ENCODE peak calls at places on chromosomes 4 and X, in nine cellular contexts. Q, U, X, W, H, P, C, K and Z are unnamed samples.

GRCh38 chr4:139300431-139301142 is 718 bp upstream of the NAA15 start:
- DNase-seq in Q (no peak), U (no peak), X (no peak), W (peak), H (peak), P (peak), C (peak), K (no peak), Z (no peak)

GRCh38 chr4:15756361-15756861 is 21.7 kb upstream of the CD38 start:
- DNase-seq in Q (no peak), U (no peak), X (no peak), W (peak), H (peak), P (no peak), C (no peak), K (no peak), Z (no peak)

GRCh38 chr4:167234388-167234881 is at the start of gene SPOCK3:
- DNase-seq in Q (peak), U (peak), X (no peak), W (peak), H (no peak), P (no peak), C (peak), K (no peak), Z (peak)

GRCh38 chrX:100850317-100850716 is 23.8 kb downstream of the NOX1 start:
- DNase-seq in Q (no peak), U (no peak), X (no peak), W (no peak), H (no peak), P (no peak), C (no peak), K (no peak), Z (no peak)

GRCh38 chrX:9729161-9729885 is 36.3 kb downstream of the GPR143 start:
- DNase-seq in Q (no peak), U (no peak), X (no peak), W (no peak), H (no peak), P (no peak), C (peak), K (no peak), Z (no peak)

GRCh38 chr4:48756689-48757220 is 23.3 kb downstream of the FRYL start:
- DNase-seq in Q (no peak), U (no peak), X (no peak), W (no peak), H (no peak), P (no peak), C (no peak), K (no peak), Z (no peak)

GRCh38 chr4:181475781-181476180 is 767.4 kb upstream of the TENM3 start:
- DNase-seq in Q (no peak), U (no peak), X (no peak), W (peak), H (no peak), P (no peak), C (no peak), K (no peak), Z (no peak)

GRCh38 chr4:15953625-15954024 is 9.3 kb downstream of the FGFBP2 start:
- DNase-seq in Q (no peak), U (no peak), X (no peak), W (no peak), H (no peak), P (no peak), C (no peak), K (no peak), Z (no peak)

GRCh38 chrX:30228526-30228925 is 1.9 kb upstream of the MAGEB3 start:
- DNase-seq in Q (no peak), U (no peak), X (no peak), W (no peak), H (no peak), P (no peak), C (no peak), K (no peak), Z (no peak)

GRCh38 chr4:128908735-128909134 is 99.2 kb downstream of the JADE1 start:
- DNase-seq in Q (no peak), U (no peak), X (no peak), W (no peak), H (no peak), P (no peak), C (no peak), K (no peak), Z (no peak)

GRCh38 chr4:141845901-141846300 is 209.5 kb downstream of the IL15 start:
- DNase-seq in Q (no peak), U (no peak), X (no peak), W (no peak), H (no peak), P (no peak), C (no peak), K (no peak), Z (no peak)

GRCh38 chr4:86927843-86928395 is 6.9 kb upstream of the AFF1 start:
- DNase-seq in Q (peak), U (no peak), X (no peak), W (peak), H (peak), P (peak), C (peak), K (no peak), Z (no peak)

GRCh38 chr4:2615821-2616220 is 79.4 kb downstream of the FAM193A start:
- DNase-seq in Q (no peak), U (no peak), X (no peak), W (no peak), H (no peak), P (no peak), C (no peak), K (no peak), Z (no peak)

GRCh38 chr4:163167333-163167626 is 590 bp upstream of the NAF1 start:
- DNase-seq in Q (no peak), U (no peak), X (no peak), W (peak), H (no peak), P (no peak), C (peak), K (no peak), Z (no peak)

GRCh38 chr4:184475096-184475461 is 729 bp upstream of the IRF2 start:
- DNase-seq in Q (peak), U (peak), X (peak), W (peak), H (peak), P (no peak), C (peak), K (peak), Z (peak)

GRCh38 chr4:86935833-86936721 is 1.3 kb downstream of the AFF1 start:
- DNase-seq in Q (peak), U (peak), X (peak), W (peak), H (peak), P (peak), C (peak), K (peak), Z (peak)

GRCh38 chr4:75235359-75235951 is 278.7 kb downstream of the RCHY1 start:
- DNase-seq in Q (no peak), U (no peak), X (no peak), W (peak), H (no peak), P (no peak), C (no peak), K (no peak), Z (no peak)

GRCh38 chrX:107701493-107702121 is 73.3 kb downstream of the PRPS1 start:
- DNase-seq in Q (no peak), U (no peak), X (no peak), W (no peak), H (no peak), P (no peak), C (no peak), K (no peak), Z (no peak)

GRCh38 chr4:109801099-109801789 is 555 bp downstream of the CFI start:
- DNase-seq in Q (no peak), U (no peak), X (no peak), W (peak), H (no peak), P (no peak), C (no peak), K (no peak), Z (no peak)

GRCh38 chr4:109798866-109799265 is 2.9 kb downstream of the CFI start:
- DNase-seq in Q (no peak), U (no peak), X (no peak), W (no peak), H (no peak), P (no peak), C (no peak), K (no peak), Z (no peak)

GRCh38 chr4:109803924-109804571 is 2.2 kb upstream of the CFI start:
- DNase-seq in Q (peak), U (no peak), X (no peak), W (peak), H (peak), P (peak), C (peak), K (no peak), Z (no peak)

DNA sequence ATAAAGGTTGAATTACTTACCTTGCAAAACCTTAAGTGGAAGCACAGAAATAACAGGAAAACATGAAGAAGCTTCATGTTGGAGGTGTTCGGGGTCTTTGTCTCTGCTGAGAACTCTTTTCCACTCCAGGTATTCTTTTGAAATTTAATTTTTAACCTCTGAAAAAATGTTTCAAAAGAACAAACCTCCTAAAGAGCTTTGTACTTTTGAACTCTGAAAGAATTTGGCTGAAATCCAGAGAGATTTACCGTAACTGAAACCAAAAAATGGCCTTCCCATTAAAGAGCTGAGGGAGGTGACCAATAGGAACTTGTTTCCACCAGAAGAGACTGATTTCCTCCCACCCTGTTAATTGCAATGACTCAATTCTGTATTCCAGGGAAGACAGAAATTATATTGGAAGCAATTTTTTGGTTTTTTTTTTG is at the start of gene CFI:
- DNase-seq in Q (no peak), U (no peak), X (no peak), W (peak), H (no peak), P (peak), C (peak), K (no peak), Z (no peak)
- H3K4me3 ChIP-seq in Q (no peak), U (peak), X (no peak), W (no peak), H (no peak), P (peak), C (no peak), K (no peak), Z (peak)

DNA sequence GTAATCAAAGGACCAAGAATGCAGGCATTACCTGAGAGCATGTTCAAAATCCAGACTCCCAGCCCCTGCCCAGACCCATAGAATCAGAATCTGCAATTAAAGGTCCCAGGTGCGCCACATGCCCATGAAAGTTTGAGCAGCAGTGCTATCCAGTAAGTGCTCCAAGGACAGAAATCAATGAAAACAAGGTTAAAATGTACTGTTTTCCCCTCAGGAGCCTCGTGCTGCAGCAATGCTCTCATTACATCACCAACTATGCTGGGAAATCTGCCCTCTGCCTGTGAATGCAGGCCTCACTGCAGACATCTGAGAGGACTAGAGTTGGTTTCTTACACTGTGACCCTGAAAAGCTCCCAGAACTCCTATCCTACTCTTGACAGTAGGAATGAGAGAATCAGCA is 21.1 kb downstream of the ANXA5 start:
- DNase-seq in Q (no peak), U (no peak), X (no peak), W (peak), H (no peak), P (no peak), C (peak), K (no peak), Z (no peak)
- TF ChIP-seq CTCF in Q (no peak), U (peak), X (no peak), W (peak), H (no peak), P (peak), C (peak), K (no peak), Z (no peak)

GRCh38 chr4:108029321-108029720 is 39.6 kb downstream of the HADH start:
- DNase-seq in Q (no peak), U (no peak), X (no peak), W (no peak), H (no peak), P (no peak), C (no peak), K (no peak), Z (no peak)
- H3K4me3 ChIP-seq in Q (no peak), U (no peak), X (no peak), W (no peak), H (no peak), P (no peak), C (no peak), K (no peak), Z (no peak)

DNA sequence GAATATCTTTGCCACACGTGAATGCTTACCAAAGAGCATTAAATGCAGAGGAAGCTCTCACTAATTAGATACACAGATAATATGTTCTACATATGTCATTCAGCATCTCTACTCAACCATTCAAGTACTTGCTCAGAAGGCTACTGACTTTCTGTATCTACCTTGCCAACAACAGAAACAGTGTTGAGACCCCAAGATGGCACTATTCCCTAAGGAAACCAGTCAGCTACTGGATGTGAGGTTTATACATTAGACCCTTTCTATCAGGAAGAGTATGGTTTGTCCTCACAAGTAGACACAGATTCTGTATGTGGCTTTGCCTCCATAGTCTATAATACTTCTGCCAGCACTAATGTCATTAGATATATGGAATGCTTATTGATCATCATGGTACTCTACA is 443.9 kb upstream of the INTU start:
- DNase-seq in Q (no peak), U (no peak), X (no peak), W (peak), H (no peak), P (peak), C (no peak), K (no peak), Z (no peak)
- TF ChIP-seq CTCF in Q (no peak), U (peak), X (no peak), W (no peak), H (no peak), P (peak), C (peak), K (peak), Z (no peak)

GRCh38 chrX:11791090-11791489 is 33.1 kb downstream of the MSL3 start:
- DNase-seq in Q (no peak), U (no peak), X (no peak), W (no peak), H (no peak), P (no peak), C (no peak), K (no peak), Z (no peak)
- H3K4me3 ChIP-seq in Q (no peak), U (no peak), X (no peak), W (no peak), H (no peak), P (no peak), C (no peak), K (no peak), Z (no peak)

DNA sequence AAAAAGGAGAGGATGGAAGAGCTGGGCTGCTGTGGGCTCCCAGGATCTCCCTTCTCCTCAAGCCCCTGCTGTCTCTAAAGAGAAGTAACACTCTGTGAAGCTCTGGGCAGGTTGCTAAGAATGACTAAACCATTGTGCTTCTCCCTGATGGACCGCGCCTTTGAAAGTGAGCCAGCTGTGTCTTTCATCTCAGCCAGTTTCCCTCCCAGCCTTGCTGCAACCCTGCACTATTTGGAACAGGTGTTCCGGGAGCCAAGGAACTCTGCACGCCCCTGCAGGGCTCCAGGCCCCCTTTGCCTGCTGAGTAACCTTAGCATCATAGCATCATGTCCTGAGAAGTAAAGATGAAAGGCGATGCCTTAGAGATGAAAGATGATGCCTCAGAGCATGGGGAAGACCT is 39.7 kb downstream of the SMIM20 start:
- DNase-seq in Q (peak), U (no peak), X (no peak), W (peak), H (no peak), P (no peak), C (no peak), K (no peak), Z (no peak)
- TF ChIP-seq CTCF in Q (no peak), U (no peak), X (no peak), W (no peak), H (no peak), P (no peak), C (no peak), K (no peak), Z (no peak)

GRCh38 chr4:763922-764321 is 58.3 kb downstream of the PCGF3 start:
- DNase-seq in Q (no peak), U (no peak), X (no peak), W (no peak), H (no peak), P (no peak), C (no peak), K (no peak), Z (peak)
- H3K4me3 ChIP-seq in Q (no peak), U (no peak), X (no peak), W (no peak), H (no peak), P (no peak), C (no peak), K (no peak), Z (no peak)

DNA sequence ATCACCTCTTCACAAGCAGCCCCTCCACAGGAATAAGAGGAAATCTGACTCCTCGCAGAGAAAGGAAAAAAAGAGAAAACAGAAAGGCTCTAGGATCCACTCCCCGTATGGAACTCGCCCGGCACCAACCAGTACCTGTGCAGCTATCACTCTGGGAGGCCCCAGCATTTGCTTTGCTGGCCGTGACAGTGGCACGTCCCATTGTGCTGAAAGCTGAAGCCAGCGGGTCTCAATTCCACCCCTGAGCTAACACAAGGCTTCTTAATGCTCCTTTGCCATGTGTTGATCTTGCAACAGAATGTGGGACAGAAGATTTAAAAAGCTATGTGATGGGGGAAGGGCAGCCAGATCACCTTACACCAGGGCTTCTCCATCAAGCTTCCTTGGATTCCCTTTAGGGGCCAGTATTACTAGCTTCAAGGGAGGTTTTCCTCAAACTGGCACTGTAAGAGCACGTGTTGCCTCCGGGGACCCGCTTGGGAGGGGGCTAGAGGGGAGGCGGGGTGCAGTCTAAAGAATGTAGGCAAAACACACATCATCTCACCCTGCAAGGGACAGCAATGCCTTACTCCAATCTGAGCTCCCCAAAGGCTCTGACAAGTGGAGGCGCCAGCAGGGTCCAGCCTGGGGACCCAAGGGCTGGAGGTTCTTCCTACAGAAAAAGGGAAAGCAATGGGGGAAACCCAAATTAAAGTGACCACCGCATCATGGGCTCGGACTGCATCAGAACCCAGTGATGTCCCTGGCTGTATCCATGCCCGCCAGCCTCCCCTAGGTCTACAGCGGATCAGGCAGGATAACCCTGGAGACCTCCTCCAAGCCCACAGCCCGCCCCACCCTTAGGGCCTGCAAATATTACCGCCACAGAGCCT is 1.2 kb downstream of the USP46 start:
- DNase-seq in Q (peak), U (no peak), X (no peak), W (peak), H (no peak), P (no peak), C (peak), K (no peak), Z (no peak)
- TF ChIP-seq CTCF in Q (no peak), U (no peak), X (no peak), W (no peak), H (no peak), P (no peak), C (no peak), K (no peak), Z (no peak)

GRCh38 chr4:76426272-76426671 is 5.3 kb upstream of the CCDC158 start:
- DNase-seq in Q (no peak), U (no peak), X (no peak), W (peak), H (no peak), P (no peak), C (no peak), K (no peak), Z (no peak)

GRCh38 chr4:76420311-76420710 is 630 bp downstream of the CCDC158 start:
- DNase-seq in Q (no peak), U (no peak), X (no peak), W (peak), H (no peak), P (no peak), C (no peak), K (no peak), Z (no peak)

DNA sequence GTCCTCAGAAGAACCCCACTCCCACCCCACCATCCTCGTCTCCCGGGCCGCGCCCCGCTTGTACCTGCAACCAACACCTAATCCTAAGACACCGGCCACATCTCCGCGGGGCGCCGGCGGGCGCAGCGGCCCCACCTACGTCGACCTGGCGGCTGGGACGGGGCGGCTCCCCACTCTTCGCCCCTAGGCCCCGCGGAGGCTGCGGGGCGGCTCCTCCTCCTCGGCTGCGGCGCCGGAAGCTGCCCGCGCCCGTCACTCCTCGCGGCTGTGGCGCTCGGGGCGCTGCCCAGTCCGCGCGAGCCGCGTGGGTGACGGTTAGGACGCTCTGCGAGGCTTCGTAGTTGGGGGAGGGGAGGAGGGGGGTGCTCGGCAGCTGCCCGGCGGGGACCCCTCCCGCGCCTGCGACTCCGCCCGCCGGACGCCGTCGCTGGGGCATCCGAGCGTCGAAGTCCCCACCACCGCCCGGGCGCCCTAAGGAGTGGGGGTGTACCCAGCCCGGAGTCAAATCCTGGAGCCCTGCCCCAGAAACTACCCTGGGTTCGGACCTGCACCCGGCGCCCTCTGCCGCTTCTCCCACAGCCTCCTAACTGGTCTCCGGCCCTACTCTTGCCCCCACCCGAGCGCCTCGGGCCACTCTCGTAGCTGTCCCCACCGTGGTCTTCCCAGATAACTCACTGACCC is at the start of gene CCDC158:
- DNase-seq in Q (no peak), U (peak), X (peak), W (peak), H (no peak), P (no peak), C (no peak), K (peak), Z (no peak)
- H3K4me3 ChIP-seq in Q (peak), U (peak), X (peak), W (no peak), H (peak), P (peak), C (peak), K (peak), Z (peak)

GRCh38 chr4:125316781-125317525 is 2.2 kb downstream of the FAT4 start:
- DNase-seq in Q (no peak), U (peak), X (peak), W (peak), H (peak), P (no peak), C (peak), K (peak), Z (peak)
- TF ChIP-seq CTCF in Q (no peak), U (no peak), X (no peak), W (peak), H (no peak), P (peak), C (no peak), K (no peak), Z (peak)